ENCODE peak calls at places on chromosomes 4 and X, in five cellular contexts. E is lower leg skin, M is H9, K is kidney epithelial cell, L is fibroblast of lung. A is an unnamed sample.

GRCh38 chr4:89509708-89510269 is 202.2 kb upstream of the GPRIN3 start:
- DNase-seq in E (no peak), K (no peak), L (peak; percentile 77), M (no peak), A (peak; percentile 94)

GRCh38 chrX:118975831-118976598 is 1.6 kb downstream of the LONRF3 start:
- DNase-seq in M (no peak), L (peak; percentile 15), K (no peak), E (peak; percentile 97), A (peak; percentile 25)

GRCh38 chr4:89099034-89099433 is 12.3 kb upstream of the TIGD2 start:
- DNase-seq in L (no peak), E (no peak), K (no peak), M (no peak), A (no peak)

GRCh38 chr4:109945056-109945455 is 32.4 kb downstream of the EGF start:
- DNase-seq in L (no peak), E (no peak), M (no peak), K (no peak), A (no peak)

GRCh38 chr4:164224871-164225270 is 529.1 kb upstream of the SMIM31 start:
- DNase-seq in E (no peak), L (no peak), K (no peak), M (no peak), A (no peak)

GRCh38 chr4:123284166-123284565 is 112.4 kb upstream of the SPRY1 start:
- DNase-seq in E (no peak), M (no peak), K (no peak), L (peak; percentile 71), A (peak; percentile 14)

GRCh38 chr4:184897807-184898388 is 72.1 kb upstream of the ACSL1 start:
- DNase-seq in E (no peak), K (no peak), M (no peak), L (no peak), A (no peak)

GRCh38 chr4:181971411-181971810 is 271.8 kb upstream of the TENM3 start:
- DNase-seq in E (no peak), K (no peak), L (peak; percentile 76), M (no peak), A (no peak)

GRCh38 chr4:182680196-182680771 is 236.9 kb downstream of the DCTD start:
- DNase-seq in L (peak; percentile 49), K (no peak), E (no peak), M (no peak), A (no peak)

GRCh38 chrX:2608638-2609430 is 82.3 kb upstream of the CD99 start:
- DNase-seq in K (peak; percentile 19), L (peak; percentile 80), E (peak; percentile 96), M (peak; percentile 84), A (peak; percentile 77)

GRCh38 chr4:38568768-38569167 is 95.2 kb upstream of the KLF3 start:
- DNase-seq in K (no peak), L (no peak), E (no peak), M (no peak), A (no peak)

GRCh38 chr4:169209388-169209883 is 61.3 kb downstream of the SH3RF1 start:
- DNase-seq in E (no peak), K (no peak), L (no peak), M (no peak), A (no peak)

GRCh38 chr4:7214359-7214758 is 22.0 kb downstream of the SORCS2 start:
- DNase-seq in K (no peak), L (peak; percentile 70), M (no peak), E (no peak), A (no peak)

GRCh38 chrX:118528089-118528753 is 32.6 kb downstream of the DOCK11 start:
- DNase-seq in E (peak; percentile 75), K (no peak), L (no peak), M (no peak), A (no peak)

GRCh38 chr4:65668201-65669007 is 1.9 kb downstream of the EPHA5 start:
- DNase-seq in E (no peak), L (peak; percentile 71), K (no peak), M (peak; percentile 39), A (peak; percentile 31)

GRCh38 chr4:108361886-108362285 is 193.2 kb upstream of the LEF1 start:
- DNase-seq in M (no peak), E (no peak), K (no peak), L (peak; percentile 33), A (no peak)

GRCh38 chr4:2662598-2662997 is 93.5 kb downstream of the TNIP2 start:
- DNase-seq in E (no peak), L (peak; percentile 87), K (no peak), M (no peak), A (peak; percentile 78)

GRCh38 chr4:2154215-2154614 is 87.7 kb downstream of the HAUS3 start:
- DNase-seq in K (no peak), M (no peak), E (no peak), L (no peak), A (peak; percentile 34)

GRCh38 chrX:88604433-88605221 is 142.4 kb upstream of the CPXCR1 start:
- DNase-seq in E (no peak), L (no peak), M (no peak), K (no peak), A (peak; percentile 26)

GRCh38 chr4:100651499-100652165 is 133.8 kb upstream of the EMCN start:
- DNase-seq in E (no peak), L (no peak), K (no peak), M (no peak), A (no peak)

GRCh38 chr4:138736362-138736761 is 279.2 kb upstream of the NOCT start:
- DNase-seq in L (peak; percentile 46), E (no peak), K (no peak), M (no peak), A (peak; percentile 22)

GRCh38 chrX:120549483-120550452 is 11.0 kb downstream of the CUL4B start:
- DNase-seq in E (no peak), L (peak; percentile 97), M (no peak), K (peak; percentile 82), A (peak; percentile 91)

GRCh38 chrX:46072776-46073175 is 472.4 kb downstream of the ZNF674 start:
- DNase-seq in M (no peak), E (no peak), K (no peak), L (peak; percentile 25), A (no peak)

GRCh38 chrX:54509401-54509800 is 13.4 kb upstream of the FGD1 start:
- DNase-seq in L (peak; percentile 37), E (no peak), K (no peak), M (no peak), A (no peak)

GRCh38 chr4:1218892-1219552 is 29.9 kb downstream of the CTBP1 start:
- DNase-seq in M (no peak), K (no peak), E (no peak), L (no peak), A (no peak)

GRCh38 chr4:83285022-83285387 is 407 bp upstream of the COQ2 start:
- DNase-seq in M (no peak), K (peak; percentile 4), E (no peak), L (peak; percentile 55), A (peak; percentile 78)

GRCh38 chr4:55409468-55410171 is 13.9 kb downstream of the TMEM165 start:
- DNase-seq in M (peak; percentile 31), L (no peak), K (no peak), E (no peak), A (peak; percentile 92)

GRCh38 chr4:175891863-175892262 is 79.8 kb upstream of the GPM6A start:
- DNase-seq in E (no peak), L (peak; percentile 39), K (no peak), M (no peak), A (peak; percentile 17)

GRCh38 chrX:150692837-150693781 is at the start of gene MTMR1:
- DNase-seq in M (no peak), E (no peak), K (no peak), L (no peak), A (no peak)

GRCh38 chrX:134183665-134184064 is 53.3 kb upstream of the CCDC160 start:
- DNase-seq in L (no peak), K (no peak), E (no peak), M (no peak), A (no peak)

GRCh38 chr4:113049421-113050355 is at the start of gene ANK2:
- DNase-seq in K (no peak), L (peak; percentile 48), E (no peak), M (peak; percentile 87), A (peak; percentile 5)

GRCh38 chr4:130043796-130044195 is 947.8 kb downstream of the C4orf33 start:
- DNase-seq in E (no peak), M (no peak), L (peak; percentile 3), K (peak; percentile 71), A (no peak)

GRCh38 chr4:845233-845835 is 19.4 kb upstream of the CPLX1 start:
- DNase-seq in M (no peak), K (no peak), E (no peak), L (peak; percentile 54), A (peak; percentile 57)

GRCh38 chr4:120304801-120305200 is 238.2 kb upstream of the MAD2L1 start:
- DNase-seq in E (no peak), K (no peak), M (no peak), L (no peak), A (no peak)

GRCh38 chr4:38150021-38150671 is 189.9 kb downstream of the PTTG2 start:
- DNase-seq in M (no peak), L (peak; percentile 96), E (no peak), K (no peak), A (no peak)

GRCh38 chr4:128957459-128957858 is 135.9 kb downstream of the SCLT1 start:
- DNase-seq in L (no peak), M (no peak), E (no peak), K (no peak), A (no peak)

GRCh38 chr4:128958194-128958593 is 135.1 kb downstream of the SCLT1 start:
- DNase-seq in E (no peak), K (no peak), L (no peak), M (no peak), A (peak; percentile 3)

GRCh38 chr4:128951316-128951715 is 141.8 kb downstream of the JADE1 start:
- DNase-seq in K (no peak), L (peak; percentile 18), E (no peak), M (no peak), A (peak; percentile 40)

GRCh38 chr4:128955751-128956150 is 137.6 kb downstream of the SCLT1 start:
- DNase-seq in K (no peak), M (no peak), L (no peak), E (no peak), A (no peak)

DNA sequence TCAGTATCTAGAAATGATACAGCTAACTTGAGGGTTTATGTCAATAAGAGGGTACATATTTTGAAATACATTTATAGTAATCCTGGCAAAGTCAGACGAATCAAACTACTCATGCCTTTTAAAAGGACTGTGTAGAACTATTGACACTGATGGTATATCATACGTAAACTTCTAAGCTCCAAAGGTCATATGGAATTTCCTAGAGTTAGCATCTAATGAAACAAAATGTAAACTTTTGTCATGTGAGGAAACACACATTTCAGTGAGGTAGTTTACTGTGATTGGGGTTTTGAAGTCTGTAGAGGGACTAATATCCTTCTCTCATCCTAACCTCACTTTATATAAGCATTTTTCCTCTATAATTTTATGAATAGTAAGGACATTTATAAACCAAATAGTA is 138.4 kb downstream of the SCLT1 start:
- DNase-seq in E (no peak), K (no peak), L (no peak), M (no peak), A (no peak)
- TF ChIP-seq CTCF in E (no peak), K (no peak), L (no peak), M (no peak), A (no peak)

GRCh38 chrX:40158036-40158706 is 60.4 kb upstream of the BCOR start:
- DNase-seq in E (no peak), L (no peak), M (peak; percentile 68), K (no peak), A (no peak)
- TF ChIP-seq CTCF in E (no peak), L (peak; percentile 8), M (peak; percentile 35), K (no peak), A (no peak)

GRCh38 chr4:41359069-41359769 is 102.5 kb downstream of the UCHL1 start:
- DNase-seq in M (peak; percentile 80), K (no peak), L (no peak), E (no peak), A (no peak)
- TF ChIP-seq CTCF in M (peak; percentile 63), K (peak; percentile 23), L (no peak), E (no peak), A (no peak)

GRCh38 chrX:727738-728621 is 97.4 kb downstream of the SHOX start:
- DNase-seq in E (no peak), L (no peak), K (no peak), M (peak; percentile 77), A (no peak)
- TF ChIP-seq CTCF in E (no peak), L (no peak), K (no peak), M (peak; percentile 80), A (no peak)

A was measured in cardiac fibroblast.